ENCODE peak calls at places on chromosome 17, in six cellular contexts. W is non-pigmented ciliary epithelial cell; I is effector CD8-positive, alpha-beta T cell; G is stimulated activated CD4-positive, alpha-beta T cell treated with anti-CD3 and anti-CD28 coated beads, Interleukin-12 subunit alpha, Interleukin-12 subunit beta, amount 100 ng/mL, for 4 hours; V is effector memory CD8-positive, alpha-beta T cell; A is activated T-cell treated with anti-CD3 and anti-CD28 coated beads for 48 hours. U is an unnamed sample.

GRCh38 chr17:77376795-77377751 is 236.3 kb downstream of the SEC14L1 start:
- DNase-seq in W (no peak), I (no peak), G (no peak), V (no peak), A (no peak), U (peak)

GRCh38 chr17:82548681-82549303 is 29.3 kb downstream of the FOXK2 start:
- DNase-seq in W (no peak), I (no peak), G (no peak), V (peak), A (no peak), U (peak)

GRCh38 chr17:67489273-67489672 is 112.2 kb downstream of the PITPNC1 start:
- DNase-seq in W (no peak), I (no peak), G (no peak), V (no peak), A (no peak), U (no peak)

GRCh38 chr17:4230142-4230541 is 33.6 kb downstream of the ANKFY1 start:
- DNase-seq in W (peak), I (no peak), G (no peak), V (no peak), A (no peak), U (peak)

GRCh38 chr17:79035686-79036085 is 11.7 kb downstream of the C1QTNF1 start:
- DNase-seq in W (no peak), I (no peak), G (no peak), V (no peak), A (no peak), U (no peak)

GRCh38 chr17:78995761-78996451 is 13.7 kb downstream of the CANT1 start:
- DNase-seq in W (no peak), I (no peak), G (no peak), V (no peak), A (no peak), U (no peak)

GRCh38 chr17:1011760-1012735 is 15.1 kb downstream of the TIMM22 start:
- DNase-seq in W (no peak), I (no peak), G (no peak), V (no peak), A (no peak), U (no peak)

GRCh38 chr17:39660011-39660360 is 5.2 kb upstream of the TCAP start:
- DNase-seq in W (no peak), I (no peak), G (no peak), V (no peak), A (no peak), U (no peak)

GRCh38 chr17:79797492-79798295 is 817 bp upstream of the CBX8 start:
- DNase-seq in W (no peak), I (peak), G (no peak), V (no peak), A (no peak), U (no peak)

GRCh38 chr17:7562208-7562605 is 488 bp downstream of the SENP3 start:
- DNase-seq in W (no peak), I (no peak), G (no peak), V (no peak), A (no peak), U (no peak)

GRCh38 chr17:81518113-81518784 is 5.7 kb upstream of the ACTG1 start:
- DNase-seq in W (no peak), I (no peak), G (no peak), V (no peak), A (no peak), U (no peak)

GRCh38 chr17:43367588-43368242 is 31.1 kb upstream of the ARL4D start:
- DNase-seq in W (no peak), I (peak), G (no peak), V (no peak), A (peak), U (peak)

GRCh38 chr17:60392845-60393702 is 1.1 kb upstream of the USP32 start:
- DNase-seq in W (no peak), I (no peak), G (peak), V (peak), A (peak), U (peak)

GRCh38 chr17:12842936-12843335 is 53.6 kb downstream of the ARHGAP44 start:
- DNase-seq in W (no peak), I (no peak), G (no peak), V (no peak), A (no peak), U (no peak)

GRCh38 chr17:45288825-45289224 is 26.9 kb upstream of the SPATA32 start:
- DNase-seq in W (no peak), I (no peak), G (no peak), V (no peak), A (no peak), U (peak)

GRCh38 chr17:27340990-27341595 is 47.2 kb downstream of the WSB1 start:
- DNase-seq in W (no peak), I (no peak), G (no peak), V (no peak), A (no peak), U (no peak)

GRCh38 chr17:65389956-65390355 is 171.5 kb downstream of the AXIN2 start:
- DNase-seq in W (peak), I (no peak), G (no peak), V (no peak), A (no peak), U (peak)

GRCh38 chr17:18250708-18251107 is 7.8 kb downstream of the FLII start:
- DNase-seq in W (no peak), I (no peak), G (no peak), V (no peak), A (no peak), U (no peak)

GRCh38 chr17:34478244-34478643 is 101.1 kb upstream of the TMEM132E start:
- DNase-seq in W (no peak), I (no peak), G (no peak), V (no peak), A (no peak), U (no peak)

GRCh38 chr17:21303441-21304065 is 19.0 kb downstream of the MAP2K3 start:
- DNase-seq in W (no peak), I (no peak), G (no peak), V (no peak), A (no peak), U (no peak)

GRCh38 chr17:9200197-9200662 is 178.9 kb downstream of the NTN1 start:
- DNase-seq in W (no peak), I (no peak), G (no peak), V (no peak), A (no peak), U (no peak)

GRCh38 chr17:27564463-27564862 is 66.5 kb upstream of the LGALS9 start:
- DNase-seq in W (no peak), I (no peak), G (no peak), V (no peak), A (no peak), U (no peak)

GRCh38 chr17:75131278-75132017 is at the start of gene NT5C:
- DNase-seq in W (no peak), I (peak), G (peak), V (peak), A (peak), U (peak)

GRCh38 chr17:45136846-45137560 is 1.5 kb downstream of the ACBD4 start:
- DNase-seq in W (no peak), I (no peak), G (no peak), V (no peak), A (no peak), U (no peak)

GRCh38 chr17:28008526-28008925 is 34.0 kb upstream of the NLK start:
- DNase-seq in W (peak), I (no peak), G (no peak), V (no peak), A (no peak), U (peak)

GRCh38 chr17:42072323-42073187 is 22.2 kb upstream of the C17orf113 start:
- DNase-seq in W (no peak), I (no peak), G (no peak), V (no peak), A (no peak), U (peak)

GRCh38 chr17:57328109-57328882 is 72.0 kb downstream of the MSI2 start:
- DNase-seq in W (peak), I (no peak), G (no peak), V (no peak), A (no peak), U (no peak)

GRCh38 chr17:56866496-56866895 is 32.5 kb downstream of the DGKE start:
- DNase-seq in W (no peak), I (no peak), G (no peak), V (no peak), A (no peak), U (no peak)

GRCh38 chr17:41620583-41621434 is 3.6 kb downstream of the KRT17 start:
- DNase-seq in W (no peak), I (no peak), G (no peak), V (no peak), A (no peak), U (no peak)